ENCODE peak calls at places on chromosomes 11 and 22, in four cellular contexts. J, S, R and Z are unnamed samples. For H3K4me1 and H3K27me3, the result is how much of the 10 kb centered on the place peaks cover.

GRCh38 chr22:46902998-46903916 is 140.8 kb downstream of the TBC1D22A start:
- DNase-seq in J (peak), S (no peak), R (no peak), Z (no peak)

GRCh38 chr11:46391578-46392420 is at the start of gene CHRM4:
- DNase-seq in J (peak), S (peak), R (no peak), Z (no peak)

GRCh38 chr22:46576556-46577351 is 39.3 kb upstream of the CELSR1 start:
- DNase-seq in J (no peak), S (no peak), R (no peak), Z (no peak)

GRCh38 chr11:92300871-92301270 is 76.3 kb downstream of the FAT3 start:
- DNase-seq in J (no peak), S (no peak), R (no peak), Z (no peak)

GRCh38 chr11:59931688-59932087 is 6.5 kb upstream of the OOSP1 start:
- DNase-seq in J (no peak), S (no peak), R (no peak), Z (no peak)

GRCh38 chr11:8293171-8293570 is 29.5 kb upstream of the LMO1 start:
- DNase-seq in J (peak), S (no peak), R (no peak), Z (no peak)

GRCh38 chr11:77071671-77072605 is 5.2 kb downstream of the CAPN5 start:
- DNase-seq in J (no peak), S (no peak), R (no peak), Z (no peak)

GRCh38 chr22:45876136-45877035 is 100.6 kb downstream of the WNT7B start:
- DNase-seq in J (peak), S (no peak), R (no peak), Z (no peak)

GRCh38 chr22:45072322-45072903 is 62.6 kb upstream of the PHF21B start:
- DNase-seq in J (peak), S (no peak), R (no peak), Z (no peak)

GRCh38 chr22:29621761-29622526 is 18.5 kb downstream of the NF2 start:
- DNase-seq in J (no peak), S (peak), R (no peak), Z (no peak)

GRCh38 chr22:29625090-29625825 is 21.8 kb downstream of the NF2 start:
- DNase-seq in J (no peak), S (peak), R (no peak), Z (peak)

GRCh38 chr22:29626497-29627195 is 23.2 kb downstream of the NF2 start:
- DNase-seq in J (no peak), S (peak), R (no peak), Z (no peak)

GRCh38 chr22:29623553-29624169 is 20.2 kb downstream of the NF2 start:
- DNase-seq in J (no peak), S (no peak), R (no peak), Z (no peak)

GRCh38 chr22:29623059-29623458 is 19.6 kb downstream of the NF2 start:
- DNase-seq in J (no peak), S (no peak), R (no peak), Z (no peak)
- H3K4me1 ChIP-seq in J (under half), S (under half), R (under half), Z (under half)

GRCh38 chr11:74255741-74256369 is 55.6 kb downstream of the P4HA3 start:
- DNase-seq in J (peak), S (peak), R (no peak), Z (peak)
- TF ChIP-seq SUZ12 in J (no peak), S (no peak), R (no peak), Z (no peak)

GRCh38 chr11:69009441-69010211 is 3.4 kb downstream of the MRGPRF start:
- DNase-seq in J (no peak), S (no peak), R (no peak), Z (no peak)
- H3K27me3 ChIP-seq in J (under half), S (under half), R (under half), Z (under half)

DNA sequence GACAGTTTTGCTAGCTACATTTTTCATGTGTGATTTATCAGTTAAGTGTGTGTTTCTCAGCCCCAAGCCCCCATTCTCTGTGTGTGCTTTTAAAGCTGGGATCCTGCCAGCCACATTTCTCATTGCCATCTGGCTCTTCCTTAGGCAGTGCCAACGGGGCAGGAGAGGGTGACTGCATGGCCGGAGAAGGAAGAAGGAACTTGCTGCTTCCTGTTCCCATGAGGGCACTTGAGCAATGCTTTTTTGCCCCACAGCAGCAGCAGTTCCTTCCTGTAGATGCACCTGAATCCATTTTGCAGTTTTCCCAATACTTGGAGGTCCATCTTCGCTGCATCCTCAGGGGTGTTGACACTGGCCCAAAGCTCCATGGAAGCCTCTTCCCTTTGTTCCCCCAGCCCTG is 37.5 kb downstream of the TNRC6B start:
- DNase-seq in J (peak), S (no peak), R (no peak), Z (no peak)
- H3K4me1 ChIP-seq in J (under half), S (under half), R (under half), Z (under half)

GRCh38 chr22:50141891-50142363 is 28.6 kb upstream of the PANX2 start:
- DNase-seq in J (peak), S (no peak), R (no peak), Z (no peak)
- TF ChIP-seq SUZ12 in J (no peak), S (no peak), R (no peak), Z (no peak)

DNA sequence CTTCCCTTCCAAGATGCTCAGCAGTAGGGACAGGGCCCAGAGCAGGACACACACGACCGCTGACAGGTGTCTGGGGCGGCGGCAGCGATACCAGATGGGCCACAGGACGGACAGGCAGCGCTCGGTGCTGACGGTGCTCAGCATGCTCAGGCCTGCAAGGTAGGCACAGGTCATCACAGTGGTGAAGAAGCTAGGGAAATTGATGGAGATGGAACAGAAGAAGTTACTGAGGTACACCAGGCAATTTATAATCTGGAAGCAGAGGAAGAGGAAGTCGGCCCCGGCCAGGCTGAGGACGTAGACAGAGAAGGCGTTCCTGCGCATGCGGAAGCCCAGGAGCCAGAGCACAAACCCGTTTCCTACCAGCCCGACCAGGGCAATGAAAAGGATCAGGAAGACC is 4.6 kb downstream of the MRGPRX2 start:
- DNase-seq in J (no peak), S (no peak), R (no peak), Z (no peak)
- H3K27me3 ChIP-seq in J (under half), S (under half), R (under half), Z (under half)

DNA sequence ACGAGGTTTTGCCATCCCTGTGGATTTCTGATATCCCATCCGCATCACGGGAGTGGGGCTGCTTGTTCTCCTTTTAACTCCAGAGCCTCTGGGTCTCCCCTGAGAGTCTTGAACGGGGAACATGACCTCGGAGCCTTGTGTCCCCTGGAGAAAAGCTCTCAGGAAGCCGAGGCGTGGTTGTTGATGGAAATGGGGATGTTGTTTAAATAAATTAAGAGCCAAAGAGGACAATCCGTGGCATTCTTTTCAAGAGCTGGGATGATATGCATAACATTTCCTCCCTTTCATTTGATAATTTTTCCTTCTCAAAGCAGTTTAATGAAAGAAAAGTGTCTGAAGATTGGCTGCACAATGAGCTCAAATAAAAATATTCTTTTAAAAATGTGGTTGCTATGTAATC is 14.2 kb downstream of the TSPAN18 start:
- DNase-seq in J (no peak), S (no peak), R (no peak), Z (no peak)
- H3K4me1 ChIP-seq in J (under half), S (under half), R (under half), Z (under half)

GRCh38 chr11:115581871-115582639 is 77.8 kb upstream of the CADM1 start:
- DNase-seq in J (no peak), S (no peak), R (no peak), Z (peak)
- TF ChIP-seq SUZ12 in J (no peak), S (no peak), R (no peak), Z (no peak)

GRCh38 chr11:90323289-90323688 is 100.4 kb upstream of the CHORDC1 start:
- DNase-seq in J (no peak), S (no peak), R (no peak), Z (no peak)
- H3K27me3 ChIP-seq in J (under half), S (under half), R (under half), Z (under half)